ENCODE peak calls at places on chromosomes 5 and 9, in seven cellular contexts. T is testis, O is Peyer's patch, V is esophagus squamous epithelium, N is adrenal gland, Q is A549, W is tibial nerve. K is an unnamed sample.

GRCh38 chr9:98559568-98559967 is 149.2 kb downstream of the GABBR2 start:
- DNase-seq in O (no peak), T (no peak), V (no peak), N (no peak), W (no peak), Q (no peak), K (no peak)

GRCh38 chr9:95138474-95138873 is 179.0 kb downstream of the FANCC start:
- DNase-seq in O (no peak), Q (no peak), W (no peak), N (no peak), V (no peak), T (no peak), K (peak; percentile 51)

GRCh38 chr5:65791721-65792698 is 70.0 kb downstream of the NLN start:
- DNase-seq in Q (no peak), T (no peak), W (no peak), N (no peak), V (no peak), O (no peak), K (no peak)

GRCh38 chr9:86580688-86581087 is 226.5 kb upstream of the TUT7 start:
- DNase-seq in W (peak; percentile 61), V (no peak), T (no peak), O (no peak), N (no peak), Q (no peak), K (peak; percentile 16)

GRCh38 chr5:172559004-172559932 is 81.8 kb upstream of the NEURL1B start:
- DNase-seq in T (peak; percentile 81), O (peak; percentile 57), N (peak; percentile 41), W (peak; percentile 47), V (no peak), Q (no peak), K (no peak)

GRCh38 chr9:95107001-95107749 is 210.3 kb downstream of the FANCC start:
- DNase-seq in V (no peak), W (peak; percentile 84), N (peak; percentile 65), T (peak; percentile 62), Q (no peak), O (peak; percentile 28), K (peak; percentile 77)

GRCh38 chr9:77750981-77751340 is 102.8 kb upstream of the GNA14 start:
- DNase-seq in O (no peak), Q (no peak), N (no peak), V (no peak), W (no peak), T (no peak), K (no peak)

GRCh38 chr5:55159763-55160492 is at the start of gene GPX8:
- DNase-seq in O (no peak), T (peak; percentile 56), N (peak; percentile 22), V (no peak), Q (peak; percentile 76), W (peak; percentile 40), K (peak; percentile 29)

GRCh38 chr5:103587185-103587748 is 24.7 kb upstream of the NUDT12 start:
- DNase-seq in Q (no peak), O (no peak), W (no peak), N (no peak), T (no peak), V (no peak), K (no peak)

GRCh38 chr5:67350600-67351315 is 154.2 kb upstream of the CD180 start:
- DNase-seq in T (no peak), W (peak; percentile 16), Q (no peak), O (peak; percentile 71), V (no peak), N (no peak), K (no peak)

GRCh38 chr5:107217721-107218130 is 453.0 kb downstream of the EFNA5 start:
- DNase-seq in V (no peak), O (no peak), N (no peak), T (no peak), W (no peak), Q (no peak), K (peak; percentile 16)

GRCh38 chr5:61051267-61051666 is 106.3 kb downstream of the NDUFAF2 start:
- DNase-seq in V (no peak), O (no peak), T (no peak), Q (no peak), N (no peak), W (no peak), K (no peak)

GRCh38 chr9:6931913-6932312 is 174.1 kb downstream of the KDM4C start:
- DNase-seq in V (no peak), N (peak; percentile 93), T (no peak), O (peak; percentile 76), W (no peak), Q (no peak), K (peak; percentile 38)

GRCh38 chr5:80963966-80964481 is 3.9 kb downstream of the RASGRF2 start:
- DNase-seq in O (no peak), W (no peak), Q (no peak), T (no peak), N (no peak), V (no peak), K (no peak)

GRCh38 chr5:116939641-116940040 is 365.0 kb upstream of the SEMA6A start:
- DNase-seq in V (no peak), W (no peak), O (no peak), N (no peak), T (no peak), Q (no peak), K (no peak)

GRCh38 chr5:102324714-102325113 is 28.6 kb upstream of the SLCO4C1 start:
- DNase-seq in V (no peak), W (no peak), T (no peak), Q (no peak), N (no peak), O (no peak), K (no peak)

GRCh38 chr5:43543434-43543833 is 13.4 kb downstream of the PAIP1 start:
- DNase-seq in W (no peak), Q (no peak), T (no peak), O (no peak), V (no peak), N (no peak), K (no peak)

GRCh38 chr5:179187229-179187678 is 127.1 kb downstream of the ZNF354C start:
- DNase-seq in Q (no peak), V (no peak), N (no peak), T (no peak), O (no peak), W (no peak), K (no peak)
- H3K4me1 ChIP-seq in Q (no peaks in the 10 kb centered on the region), V (peaks cover 7% of the 10 kb centered on the region), N (no peaks in the 10 kb centered on the region), T (peaks cover 5% of the 10 kb centered on the region), O (no peaks in the 10 kb centered on the region), W (no peaks in the 10 kb centered on the region), K (no peaks in the 10 kb centered on the region)

GRCh38 chr9:93133641-93134017 is 422 bp downstream of the NINJ1 start:
- DNase-seq in T (peak; percentile 84), N (peak; percentile 91), V (no peak), O (peak; percentile 89), W (peak; percentile 72), Q (peak; percentile 68), K (peak; percentile 89)

GRCh38 chr9:93132287-93132927 is 1.6 kb downstream of the NINJ1 start:
- DNase-seq in W (peak; percentile 70), N (peak; percentile 95), V (no peak), Q (peak; percentile 46), T (peak; percentile 91), O (no peak), K (peak; percentile 65)

GRCh38 chr9:93134740-93135444 is 841 bp upstream of the NINJ1 start:
- DNase-seq in V (no peak), Q (no peak), N (peak; percentile 19), T (no peak), W (no peak), O (no peak), K (no peak)

GRCh38 chr9:93132946-93133640 is 958 bp downstream of the NINJ1 start:
- DNase-seq in Q (peak; percentile 42), V (no peak), W (no peak), T (peak; percentile 49), N (peak; percentile 74), O (no peak), K (peak; percentile 56)

DNA sequence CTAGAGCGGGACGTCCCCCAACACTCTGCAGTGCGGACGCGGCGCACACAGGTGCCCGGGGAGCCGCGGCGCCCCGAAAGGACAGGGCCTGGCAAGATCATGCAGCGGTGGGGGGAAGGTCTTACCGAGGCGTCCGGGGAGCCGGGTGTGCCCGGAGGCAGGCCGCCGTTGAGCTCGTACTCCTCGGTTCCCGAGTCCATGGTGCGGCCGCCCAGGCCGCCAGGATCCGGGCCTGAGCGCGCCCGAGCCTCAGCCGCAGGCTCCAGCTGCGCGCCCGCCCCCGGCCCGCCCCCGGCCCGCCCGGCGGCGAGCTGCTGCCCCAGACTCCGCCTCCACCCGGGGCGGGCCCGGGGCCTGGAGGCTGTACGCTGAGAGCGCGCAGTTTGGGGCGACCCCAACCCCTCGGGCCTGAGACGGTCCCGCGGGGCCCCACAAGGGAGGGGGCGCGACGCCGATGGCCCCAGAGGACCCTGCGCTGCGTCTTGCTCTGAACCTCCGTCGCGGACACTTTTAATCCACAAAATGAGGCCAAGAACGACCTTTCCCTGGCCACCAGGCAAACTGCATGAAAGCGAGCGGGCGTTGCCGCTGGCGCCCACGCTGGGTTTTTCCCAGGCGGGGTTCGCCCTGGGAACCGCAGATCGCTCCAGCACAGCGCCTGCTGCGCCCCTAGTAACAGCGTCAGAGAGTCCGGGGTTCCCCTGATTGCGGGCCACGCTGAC is at the start of gene NINJ1:
- DNase-seq in T (peak; percentile 75), N (peak; percentile 78), W (no peak), O (peak; percentile 84), V (no peak), Q (peak; percentile 90), K (peak; percentile 78)
- TF ChIP-seq POLR2A in T (peak; percentile 16), N (peak; percentile 78), W (peak; percentile 62), O (peak; percentile 58), V (peak; percentile 82), Q (peak; percentile 73), K (peak; percentile 93)

DNA sequence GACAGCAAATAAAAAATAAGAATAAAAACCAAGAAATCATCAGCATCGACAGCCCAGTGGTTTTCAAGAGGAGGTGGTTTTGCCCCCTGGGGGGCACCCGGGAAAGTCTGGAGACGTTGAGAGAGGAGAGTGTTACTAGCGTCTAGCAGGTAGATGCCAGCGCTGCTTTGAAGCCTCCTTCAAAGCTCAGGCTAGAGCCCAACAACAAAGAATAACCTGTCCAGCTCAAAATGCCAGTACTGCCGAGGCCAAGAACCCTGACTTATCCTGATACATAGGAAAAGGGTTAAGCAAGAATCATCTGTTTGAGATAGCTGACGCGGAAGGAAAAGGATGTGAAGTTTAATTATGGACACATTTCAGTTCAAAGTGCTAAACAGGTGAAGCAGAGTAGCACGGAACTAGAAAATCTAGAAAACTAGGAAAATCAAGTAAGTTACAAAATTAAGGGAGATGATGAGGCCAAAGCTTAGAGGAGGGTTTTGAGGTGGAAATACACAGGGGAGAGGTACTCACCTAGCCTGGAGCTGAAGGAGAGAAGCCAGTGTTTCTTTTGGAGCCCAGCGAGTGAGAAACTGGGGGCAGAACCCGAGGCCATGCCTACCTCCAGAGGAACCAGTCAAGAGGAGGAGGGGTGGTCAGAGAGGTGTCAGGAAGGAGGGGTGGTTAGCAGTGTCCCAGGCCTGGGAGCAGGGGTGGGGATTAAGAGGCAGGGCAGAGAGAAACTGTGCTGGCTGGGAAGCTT is 121.0 kb upstream of the RETREG1 start:
- DNase-seq in W (no peak), N (no peak), O (no peak), Q (no peak), T (no peak), V (no peak), K (no peak)
- H3K4me3 ChIP-seq in W (no peak overlapping the region), N (no peak overlapping the region), O (no peak overlapping the region), Q (no peak overlapping the region), T (no peak overlapping the region), V (no peak overlapping the region), K (no peak overlapping the region)

DNA sequence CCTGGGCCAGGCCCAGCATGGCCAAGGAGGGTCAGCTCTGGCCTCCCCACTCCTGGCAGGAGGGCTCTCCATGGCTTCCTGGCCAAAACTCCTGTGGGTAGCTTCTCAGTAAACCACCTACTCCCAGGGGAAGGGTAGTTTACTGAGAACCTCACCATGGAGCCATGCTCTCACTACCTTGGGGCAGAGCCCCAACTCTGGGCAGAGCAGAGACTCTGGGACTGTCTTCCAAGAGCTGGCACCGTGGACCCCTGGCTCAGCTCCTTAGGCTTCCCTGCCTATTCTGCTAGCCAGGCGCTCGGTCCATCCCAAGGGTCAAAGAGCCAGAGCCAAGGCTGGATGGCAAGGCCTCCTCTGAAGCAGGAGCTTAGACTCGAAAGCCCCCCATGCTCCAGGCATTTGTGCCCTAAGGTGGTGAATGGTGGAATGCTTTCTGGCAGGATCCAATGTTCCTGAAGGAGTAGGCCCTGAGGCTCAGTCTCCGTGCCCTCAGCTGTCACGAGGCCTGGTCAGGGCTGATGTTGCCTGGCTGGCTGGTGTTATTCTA is 19.6 kb downstream of the TCF7 start:
- DNase-seq in O (peak; percentile 42), W (no peak), V (no peak), Q (no peak), T (no peak), N (peak; percentile 9), K (peak; percentile 9)
- H3K4me1 ChIP-seq in O (no peaks in the 10 kb centered on the region), W (peaks cover 5% of the 10 kb centered on the region), V (peaks cover 51% of the 10 kb centered on the region), Q (peaks cover 9% of the 10 kb centered on the region), T (no peaks in the 10 kb centered on the region), N (no peaks in the 10 kb centered on the region), K (peaks cover 3% of the 10 kb centered on the region)

K was measured in body of pancreas.